ENCODE peak calls at places on chromosomes 2 and 18, in eight cellular contexts. R is HCT116, X is T-helper 2 cell, N is AG09309, A is upper lobe of right lung, F is kidney tubule cell, V is hippocampal formation, Y is HTR-8/SVneo. S is an unnamed sample.

GRCh38 chr18:9705183-9705864 is 2.8 kb upstream of the RAB31 start:
- DNase-seq in N (no peak), R (no peak), F (no peak), Y (peak; percentile 28), V (no peak), A (no peak), X (no peak), S (no peak)

GRCh38 chr2:172215172-172215935 is 112.7 kb upstream of the DLX2 start:
- DNase-seq in V (no peak), F (no peak), A (no peak), N (no peak), Y (no peak), R (no peak), X (no peak), S (no peak)

GRCh38 chr2:135047295-135047694 is at the start of gene MAP3K19:
- DNase-seq in Y (no peak), N (no peak), X (no peak), A (no peak), F (no peak), V (no peak), R (no peak), S (no peak)

GRCh38 chr2:15874854-15875776 is 65.2 kb upstream of the MYCN start:
- DNase-seq in A (no peak), Y (no peak), X (no peak), N (no peak), F (peak; percentile 52), V (no peak), R (no peak), S (no peak)

GRCh38 chr2:46850742-46851141 is 64.9 kb downstream of the MCFD2 start:
- DNase-seq in R (no peak), Y (peak; percentile 57), N (no peak), F (peak; percentile 93), A (peak; percentile 48), V (no peak), X (no peak), S (no peak)

GRCh38 chr2:64989982-64990614 is 899 bp downstream of the SLC1A4 start:
- DNase-seq in V (no peak), A (no peak), X (no peak), N (no peak), F (no peak), R (no peak), Y (no peak), S (peak; percentile 20)

GRCh38 chr2:235911633-235912032 is 256.6 kb downstream of the GBX2 start:
- DNase-seq in A (no peak), F (no peak), V (no peak), X (no peak), Y (no peak), R (no peak), N (no peak), S (no peak)

GRCh38 chr18:67302043-67302442 is 214.5 kb downstream of the DSEL start:
- DNase-seq in Y (no peak), R (no peak), A (no peak), X (no peak), F (peak; percentile 2), N (no peak), V (no peak), S (peak; percentile 7)